ENCODE peak calls at places on chromosome 1, in eight cellular contexts. W, M, V, C, H, J, X and G are unnamed samples.
A peak's percentile ranks its signal among the peaks of the same experiment; 100 is the strongest.

GRCh38 chr1:206923009-206923960 is 1.5 kb upstream of the FCMR start:
- DNase-seq in W (no peak), M (no peak), V (no peak), C (no peak), H (no peak), J (no peak), X (no peak), G (no peak)

GRCh38 chr1:202159534-202160371 is 649 bp downstream of the PTPN7 start:
- DNase-seq in W (no peak), M (no peak), V (no peak), C (no peak), H (no peak), J (no peak), X (no peak), G (no peak)

GRCh38 chr1:112075566-112075965 is 86.1 kb upstream of the KCND3 start:
- DNase-seq in W (no peak), M (no peak), V (no peak), C (no peak), H (no peak), J (no peak), X (no peak), G (no peak)

GRCh38 chr1:25110480-25110879 is 121.8 kb downstream of the SYF2 start:
- DNase-seq in W (no peak), M (no peak), V (no peak), C (no peak), H (no peak), J (no peak), X (no peak), G (no peak)

GRCh38 chr1:32748348-32748747 is 45.8 kb upstream of the SYNC start:
- DNase-seq in W (no peak), M (no peak), V (no peak), C (no peak), H (no peak), J (no peak), X (no peak), G (no peak)

GRCh38 chr1:60345621-60346020 is 272.1 kb upstream of the C1orf87 start:
- DNase-seq in W (no peak), M (peak; percentile 36), V (no peak), C (peak; percentile 47), H (no peak), J (no peak), X (no peak), G (no peak)

GRCh38 chr1:77832889-77833288 is 53.4 kb downstream of the MIGA1 start:
- DNase-seq in W (no peak), M (peak; percentile 99), V (peak; percentile 24), C (peak; percentile 100), H (no peak), J (peak; percentile 77), X (no peak), G (no peak)

GRCh38 chr1:118217073-118217620 is 32.1 kb upstream of the SPAG17 start:
- DNase-seq in W (no peak), M (no peak), V (peak; percentile 70), C (no peak), H (no peak), J (no peak), X (no peak), G (no peak)

GRCh38 chr1:172906778-172907592 is 143.8 kb downstream of the TNFSF18 start:
- DNase-seq in W (no peak), M (no peak), V (peak; percentile 73), C (peak; percentile 76), H (no peak), J (peak; percentile 78), X (peak; percentile 73), G (no peak)

GRCh38 chr1:87450615-87451209 is 122.0 kb downstream of the LMO4 start:
- DNase-seq in W (no peak), M (no peak), V (no peak), C (no peak), H (no peak), J (no peak), X (no peak), G (peak; percentile 44)

GRCh38 chr1:236480758-236481436 is 42.9 kb upstream of the LGALS8 start:
- DNase-seq in W (peak; percentile 17), M (no peak), V (no peak), C (no peak), H (no peak), J (no peak), X (no peak), G (no peak)

GRCh38 chr1:203791498-203791897 is 3.9 kb upstream of the ZBED6 start:
- DNase-seq in W (no peak), M (no peak), V (no peak), C (no peak), H (no peak), J (no peak), X (no peak), G (no peak)

DNA sequence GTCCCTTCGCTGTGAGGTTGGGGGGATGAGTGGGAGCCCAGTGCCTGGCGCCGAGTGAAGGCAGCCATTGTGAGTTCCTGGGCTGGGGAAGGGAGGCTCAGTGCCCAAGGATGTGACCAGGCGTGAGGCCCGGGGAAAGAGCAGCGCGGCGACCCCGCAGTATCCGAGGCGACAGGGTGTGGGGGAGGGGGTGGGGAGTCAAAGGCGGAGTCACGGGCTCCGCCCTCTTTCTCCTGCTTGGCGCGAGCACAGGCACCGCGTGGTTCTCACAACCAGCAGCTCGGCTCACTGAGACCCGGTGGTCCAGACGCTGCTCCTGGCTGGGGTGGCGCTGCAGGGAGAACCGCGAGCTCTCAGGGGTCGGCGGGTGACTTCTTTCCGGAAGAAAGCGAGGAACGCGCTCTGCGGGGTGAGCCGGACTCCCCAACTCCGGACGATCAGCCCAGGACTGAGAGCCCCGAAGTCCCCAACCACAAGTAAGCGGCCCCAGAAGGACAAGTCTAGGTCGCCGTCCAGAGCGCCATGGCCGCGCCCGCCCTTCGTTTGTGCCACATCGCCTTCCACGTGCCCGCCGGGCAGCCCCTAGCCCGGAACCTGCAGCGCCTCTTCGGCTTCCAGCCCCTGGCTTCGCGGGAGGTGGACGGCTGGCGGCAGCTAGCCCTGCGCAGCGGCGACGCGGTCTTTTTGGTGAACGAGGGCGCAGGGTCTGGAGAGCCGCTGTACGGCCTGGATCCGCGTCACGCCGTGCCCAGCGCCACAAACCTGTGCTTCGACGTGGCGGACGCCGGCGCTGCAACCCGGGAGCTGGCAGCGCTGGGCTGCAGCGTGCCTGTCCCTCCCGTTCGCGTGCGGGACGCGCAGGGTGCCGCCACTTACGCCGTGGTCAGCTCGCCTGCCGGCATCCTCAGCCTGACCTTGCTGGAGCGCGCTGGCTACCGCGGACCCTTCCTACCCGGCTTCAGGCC is at the start of gene HPDL:
- DNase-seq in W (peak; percentile 67), M (no peak), V (peak; percentile 71), C (peak; percentile 53), H (peak; percentile 77), J (peak; percentile 40), X (no peak), G (peak; percentile 91)
- H3K4me3 ChIP-seq in W (no peak within 1 kb of the TSS), M (peak within 1 kb of the TSS; percentile 49), V (peak within 1 kb of the TSS; percentile 33), C (peak within 1 kb of the TSS; percentile 59), H (peak within 1 kb of the TSS; percentile 59), J (peak within 1 kb of the TSS; percentile 26), X (no peak within 1 kb of the TSS), G (peak within 1 kb of the TSS; percentile 98)

DNA sequence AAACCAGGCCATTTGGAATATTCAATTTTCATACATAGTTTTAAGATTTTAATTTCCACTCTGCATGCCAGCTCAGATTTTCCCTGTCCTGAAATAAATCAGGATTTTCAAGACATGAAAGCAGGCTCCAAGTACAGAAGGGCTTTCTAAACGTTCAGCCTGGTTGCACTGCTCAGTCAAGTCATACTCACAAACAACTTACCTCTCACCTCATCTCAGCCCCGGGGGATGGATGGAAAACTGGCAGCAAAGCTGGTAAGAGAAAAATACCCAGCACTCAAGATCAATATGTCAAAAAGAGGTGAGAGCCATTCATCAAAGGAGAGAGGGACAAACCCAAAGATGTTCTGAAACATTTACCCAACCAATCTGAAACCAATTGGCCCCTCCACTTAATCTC is 418.4 kb downstream of the PLPP3 start:
- DNase-seq in W (no peak), M (no peak), V (no peak), C (no peak), H (no peak), J (no peak), X (no peak), G (no peak)
- H3K4me3 ChIP-seq in W (no peak overlapping the region), M (no peak overlapping the region), V (no peak overlapping the region), C (no peak overlapping the region), H (no peak overlapping the region), J (no peak overlapping the region), X (no peak overlapping the region), G (no peak overlapping the region)

GRCh38 chr1:185734929-185735666 is 907 bp downstream of the HMCN1 start:
- DNase-seq in W (no peak), M (no peak), V (peak; percentile 55), C (peak; percentile 19), H (no peak), J (peak; percentile 28), X (no peak), G (no peak)
- H3K4me3 ChIP-seq in W (peak overlapping the region; percentile 52), M (peak overlapping the region; percentile 51), V (peak overlapping the region; percentile 72), C (peak overlapping the region; percentile 63), H (peak overlapping the region; percentile 57), J (peak overlapping the region; percentile 49), X (peak overlapping the region; percentile 64), G (no peak overlapping the region)

GRCh38 chr1:154972517-154973343 is 1.8 kb upstream of the CKS1B start:
- DNase-seq in W (peak; percentile 86), M (peak; percentile 86), V (peak; percentile 86), C (peak; percentile 90), H (peak; percentile 90), J (peak; percentile 99), X (peak; percentile 80), G (peak; percentile 93)
- H3K4me3 ChIP-seq in W (peak overlapping the region; percentile 48), M (peak overlapping the region; percentile 72), V (peak overlapping the region; percentile 59), C (peak overlapping the region; percentile 85), H (peak overlapping the region; percentile 76), J (peak overlapping the region; percentile 53), X (peak overlapping the region; percentile 70), G (peak overlapping the region; percentile 51)

GRCh38 chr1:47660622-47661021 is 222.8 kb downstream of the FOXD2 start:
- DNase-seq in W (no peak), M (no peak), V (no peak), C (no peak), H (no peak), J (no peak), X (no peak), G (no peak)

GRCh38 chr1:47663286-47663685 is 225.4 kb downstream of the FOXD2 start:
- DNase-seq in W (no peak), M (no peak), V (no peak), C (no peak), H (peak; percentile 37), J (no peak), X (no peak), G (no peak)

GRCh38 chr1:47662068-47662467 is 224.2 kb downstream of the FOXD2 start:
- DNase-seq in W (no peak), M (no peak), V (no peak), C (no peak), H (no peak), J (no peak), X (no peak), G (no peak)

GRCh38 chr1:47661065-47661464 is 223.2 kb downstream of the FOXD2 start:
- DNase-seq in W (no peak), M (no peak), V (no peak), C (no peak), H (peak; percentile 32), J (no peak), X (no peak), G (no peak)

DNA sequence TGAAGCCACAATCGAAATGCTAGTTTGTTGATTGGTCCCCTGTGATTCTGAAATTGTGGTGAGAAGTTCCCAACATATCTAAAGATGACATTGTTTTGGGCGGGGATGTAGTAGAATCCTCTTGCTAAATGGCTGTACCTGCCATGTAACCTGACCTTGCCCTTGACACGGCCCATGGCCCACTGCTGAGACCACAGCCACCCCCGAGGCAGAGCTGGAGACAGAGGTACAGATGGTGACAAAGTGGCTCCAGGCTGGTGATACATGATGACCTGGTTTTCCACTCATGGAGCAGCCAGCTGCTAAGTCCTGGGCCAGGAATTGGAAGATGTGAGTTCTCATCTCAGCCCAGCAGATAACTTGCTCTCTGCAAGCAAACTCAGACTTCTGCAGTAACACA is 226.5 kb downstream of the FOXD2 start:
- DNase-seq in W (no peak), M (no peak), V (no peak), C (no peak), H (peak; percentile 56), J (no peak), X (no peak), G (no peak)
- H3K4me3 ChIP-seq in W (no peak overlapping the region), M (no peak overlapping the region), V (no peak overlapping the region), C (no peak overlapping the region), H (no peak overlapping the region), J (no peak overlapping the region), X (no peak overlapping the region), G (no peak overlapping the region)